ENCODE peak calls at places on chromosomes 12 and 14, in four cellular contexts. One of them, this sample, is unnamed.

GRCh38 chr12:108260969-108261368 is 78.1 kb downstream of the CMKLR1 start:
- DNase-seq in AG08395: no peak
- DNase-seq in activated gamma-delta T cell treated with anti-CD3 and anti-CD28 coated beads, Interleukin-2, amount 50 U/mL, for 16 hours: no peak
- DNase-seq in NCI-H345: no peak
- DNase-seq in this sample: no peak

GRCh38 chr12:93773122-93773871 is 96.1 kb downstream of the CRADD start:
- DNase-seq in AG08395: no peak
- DNase-seq in activated gamma-delta T cell treated with anti-CD3 and anti-CD28 coated beads, Interleukin-2, amount 50 U/mL, for 16 hours: peak; percentile 20
- DNase-seq in NCI-H345: no peak
- DNase-seq in this sample: no peak

GRCh38 chr12:58066296-58066695 is 124.9 kb downstream of the ATP23 start:
- DNase-seq in AG08395: no peak
- DNase-seq in activated gamma-delta T cell treated with anti-CD3 and anti-CD28 coated beads, Interleukin-2, amount 50 U/mL, for 16 hours: no peak
- DNase-seq in NCI-H345: peak; percentile 53
- DNase-seq in this sample: no peak

GRCh38 chr12:123148223-123148622 is 2.7 kb downstream of the PITPNM2 start:
- DNase-seq in AG08395: no peak
- DNase-seq in activated gamma-delta T cell treated with anti-CD3 and anti-CD28 coated beads, Interleukin-2, amount 50 U/mL, for 16 hours: no peak
- DNase-seq in NCI-H345: no peak
- DNase-seq in this sample: no peak

GRCh38 chr12:70190252-70191010 is 52.8 kb upstream of the CNOT2 start:
- DNase-seq in AG08395: no peak
- DNase-seq in activated gamma-delta T cell treated with anti-CD3 and anti-CD28 coated beads, Interleukin-2, amount 50 U/mL, for 16 hours: no peak
- DNase-seq in NCI-H345: no peak
- DNase-seq in this sample: no peak

GRCh38 chr14:65028937-65029336 is 42.2 kb downstream of the FNTB start:
- DNase-seq in AG08395: no peak
- DNase-seq in activated gamma-delta T cell treated with anti-CD3 and anti-CD28 coated beads, Interleukin-2, amount 50 U/mL, for 16 hours: no peak
- DNase-seq in NCI-H345: no peak
- DNase-seq in this sample: no peak

GRCh38 chr12:60501124-60501729 is 905.4 kb downstream of the SLC16A7 start:
- DNase-seq in AG08395: peak; percentile 1
- DNase-seq in activated gamma-delta T cell treated with anti-CD3 and anti-CD28 coated beads, Interleukin-2, amount 50 U/mL, for 16 hours: no peak
- DNase-seq in NCI-H345: peak; percentile 24
- DNase-seq in this sample: no peak

GRCh38 chr12:90090929-90091651 is 382.5 kb upstream of the ATP2B1 start:
- DNase-seq in AG08395: peak; percentile 72
- DNase-seq in activated gamma-delta T cell treated with anti-CD3 and anti-CD28 coated beads, Interleukin-2, amount 50 U/mL, for 16 hours: no peak
- DNase-seq in NCI-H345: no peak
- DNase-seq in this sample: no peak

GRCh38 chr12:2336409-2336829 is 283.6 kb downstream of the CACNA1C start:
- DNase-seq in AG08395: peak; percentile 92
- DNase-seq in activated gamma-delta T cell treated with anti-CD3 and anti-CD28 coated beads, Interleukin-2, amount 50 U/mL, for 16 hours: no peak
- DNase-seq in NCI-H345: no peak
- DNase-seq in this sample: no peak

GRCh38 chr14:94540031-94540794 is 21.0 kb upstream of the SERPINA4 start:
- DNase-seq in AG08395: peak; percentile 22
- DNase-seq in activated gamma-delta T cell treated with anti-CD3 and anti-CD28 coated beads, Interleukin-2, amount 50 U/mL, for 16 hours: no peak
- DNase-seq in NCI-H345: no peak
- DNase-seq in this sample: no peak

GRCh38 chr14:57136669-57137068 is 132.0 kb downstream of the EXOC5 start:
- DNase-seq in AG08395: no peak
- DNase-seq in activated gamma-delta T cell treated with anti-CD3 and anti-CD28 coated beads, Interleukin-2, amount 50 U/mL, for 16 hours: no peak
- DNase-seq in NCI-H345: peak; percentile 75
- DNase-seq in this sample: no peak